ENCODE peak calls at places on chromosomes 6 and 20, in ten cellular contexts. One of them, this sample, is unnamed.

GRCh38 chr6:130843575-130844320 is 16.5 kb downstream of the SMLR1 start:
- DNase-seq in Panc1: peak
- DNase-seq in body of pancreas: no peak
- DNase-seq in tibial nerve: no peak
- DNase-seq in HepG2: peak
- DNase-seq in Peyer's patch: no peak
- DNase-seq in HFF-Myc: peak
- DNase-seq in cardiac muscle cell: peak
- DNase-seq in astrocyte of the spinal cord: peak
- DNase-seq in lung: no peak
- DNase-seq in this sample: peak

GRCh38 chr6:164154588-164154987 is 740.1 kb downstream of the QKI start:
- DNase-seq in HFF-Myc: no peak
- DNase-seq in Panc1: no peak
- DNase-seq in astrocyte of the spinal cord: no peak
- DNase-seq in lung: no peak
- DNase-seq in tibial nerve: no peak
- DNase-seq in HepG2: no peak
- DNase-seq in cardiac muscle cell: no peak
- DNase-seq in Peyer's patch: no peak
- DNase-seq in body of pancreas: no peak
- DNase-seq in this sample: no peak

GRCh38 chr6:64230530-64230929 is 594.9 kb downstream of the PHF3 start:
- DNase-seq in lung: no peak
- DNase-seq in tibial nerve: no peak
- DNase-seq in body of pancreas: no peak
- DNase-seq in astrocyte of the spinal cord: no peak
- DNase-seq in Peyer's patch: no peak
- DNase-seq in cardiac muscle cell: no peak
- DNase-seq in HepG2: no peak
- DNase-seq in HFF-Myc: no peak
- DNase-seq in Panc1: no peak
- DNase-seq in this sample: no peak

GRCh38 chr6:43798688-43799444 is 28.9 kb downstream of the VEGFA start:
- DNase-seq in tibial nerve: no peak
- DNase-seq in lung: peak
- DNase-seq in HepG2: peak
- DNase-seq in astrocyte of the spinal cord: peak
- DNase-seq in HFF-Myc: no peak
- DNase-seq in Peyer's patch: no peak
- DNase-seq in cardiac muscle cell: peak
- DNase-seq in body of pancreas: peak
- DNase-seq in Panc1: peak
- DNase-seq in this sample: peak

GRCh38 chr20:46139908-46140482 is 21.9 kb downstream of the CD40 start:
- DNase-seq in HepG2: no peak
- DNase-seq in body of pancreas: no peak
- DNase-seq in Panc1: no peak
- DNase-seq in HFF-Myc: no peak
- DNase-seq in Peyer's patch: no peak
- DNase-seq in tibial nerve: no peak
- DNase-seq in cardiac muscle cell: no peak
- DNase-seq in astrocyte of the spinal cord: no peak
- DNase-seq in lung: no peak
- DNase-seq in this sample: no peak

GRCh38 chr20:47020231-47020630 is 125.6 kb downstream of the EYA2 start:
- DNase-seq in tibial nerve: no peak
- DNase-seq in HepG2: no peak
- DNase-seq in lung: no peak
- DNase-seq in astrocyte of the spinal cord: peak
- DNase-seq in Panc1: no peak
- DNase-seq in body of pancreas: no peak
- DNase-seq in HFF-Myc: no peak
- DNase-seq in cardiac muscle cell: no peak
- DNase-seq in Peyer's patch: no peak
- DNase-seq in this sample: peak

GRCh38 chr6:3913077-3913957 is 64.1 kb downstream of the FAM50B start:
- DNase-seq in HepG2: peak
- DNase-seq in Peyer's patch: no peak
- DNase-seq in cardiac muscle cell: peak
- DNase-seq in astrocyte of the spinal cord: peak
- DNase-seq in lung: peak
- DNase-seq in Panc1: peak
- DNase-seq in body of pancreas: peak
- DNase-seq in HFF-Myc: peak
- DNase-seq in tibial nerve: peak
- DNase-seq in this sample: peak

GRCh38 chr6:34938268-34938667 is 49.2 kb downstream of the ANKS1A start:
- DNase-seq in Panc1: no peak
- DNase-seq in cardiac muscle cell: no peak
- DNase-seq in body of pancreas: no peak
- DNase-seq in astrocyte of the spinal cord: no peak
- DNase-seq in HFF-Myc: no peak
- DNase-seq in HepG2: no peak
- DNase-seq in tibial nerve: no peak
- DNase-seq in lung: no peak
- DNase-seq in Peyer's patch: no peak
- DNase-seq in this sample: no peak

GRCh38 chr6:132483779-132484679 is 28.9 kb downstream of the STX7 start:
- DNase-seq in Peyer's patch: no peak
- DNase-seq in body of pancreas: peak
- DNase-seq in tibial nerve: no peak
- DNase-seq in astrocyte of the spinal cord: peak
- DNase-seq in HFF-Myc: peak
- DNase-seq in lung: no peak
- DNase-seq in cardiac muscle cell: peak
- DNase-seq in HepG2: peak
- DNase-seq in Panc1: peak
- DNase-seq in this sample: peak

DNA sequence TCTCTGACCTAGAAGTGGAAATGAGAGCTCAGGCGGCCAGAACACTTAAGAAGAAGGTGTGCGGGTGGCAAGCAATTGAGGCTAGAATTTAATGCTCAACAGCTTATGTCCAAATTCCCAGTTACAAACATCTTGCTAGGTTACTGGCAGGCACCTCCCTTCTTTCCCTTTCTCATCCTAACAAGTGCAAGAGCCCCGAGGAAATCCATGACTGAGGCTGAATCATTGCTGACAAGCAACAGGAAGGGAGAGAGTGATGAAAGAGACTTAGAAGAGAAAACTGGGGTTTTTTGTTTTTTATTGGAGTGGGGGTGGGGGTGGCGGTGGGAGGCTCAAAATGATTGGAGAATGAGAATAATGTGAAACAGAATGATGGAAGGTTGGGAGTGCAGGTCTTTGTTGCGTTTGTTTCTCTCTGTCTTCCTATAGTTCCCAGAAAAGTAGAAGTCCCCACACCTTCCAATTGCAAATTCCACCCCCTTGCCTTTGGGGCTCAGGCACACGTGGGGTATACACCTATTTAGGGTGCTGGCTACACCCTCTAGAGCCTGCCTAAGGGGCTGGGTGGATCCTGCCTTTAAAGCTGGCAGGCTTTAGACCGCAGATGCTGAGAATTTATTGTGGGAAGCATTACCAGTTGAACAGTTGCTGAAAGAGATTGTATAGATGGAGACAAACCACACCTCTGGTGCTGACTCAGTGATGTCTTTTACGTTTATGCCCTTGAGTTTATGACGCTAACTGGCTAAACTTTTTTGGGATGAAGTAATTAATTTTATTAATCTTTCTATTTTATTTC is 1.4 kb downstream of the FAM83B start:
- DNase-seq in HFF-Myc: no peak
- DNase-seq in astrocyte of the spinal cord: no peak
- DNase-seq in Panc1: peak
- DNase-seq in cardiac muscle cell: peak
- DNase-seq in Peyer's patch: no peak
- DNase-seq in lung: no peak
- DNase-seq in HepG2: no peak
- DNase-seq in tibial nerve: no peak
- DNase-seq in body of pancreas: no peak
- DNase-seq in this sample: peak
- H3K4me3 ChIP-seq in HFF-Myc: no peak
- H3K4me3 ChIP-seq in astrocyte of the spinal cord: no peak
- H3K4me3 ChIP-seq in Panc1: no peak
- H3K4me3 ChIP-seq in cardiac muscle cell: no peak
- H3K4me3 ChIP-seq in Peyer's patch: no peak
- H3K4me3 ChIP-seq in lung: no peak
- H3K4me3 ChIP-seq in HepG2: no peak
- H3K4me3 ChIP-seq in tibial nerve: peak
- H3K4me3 ChIP-seq in body of pancreas: no peak
- H3K4me3 ChIP-seq in this sample: no peak

DNA sequence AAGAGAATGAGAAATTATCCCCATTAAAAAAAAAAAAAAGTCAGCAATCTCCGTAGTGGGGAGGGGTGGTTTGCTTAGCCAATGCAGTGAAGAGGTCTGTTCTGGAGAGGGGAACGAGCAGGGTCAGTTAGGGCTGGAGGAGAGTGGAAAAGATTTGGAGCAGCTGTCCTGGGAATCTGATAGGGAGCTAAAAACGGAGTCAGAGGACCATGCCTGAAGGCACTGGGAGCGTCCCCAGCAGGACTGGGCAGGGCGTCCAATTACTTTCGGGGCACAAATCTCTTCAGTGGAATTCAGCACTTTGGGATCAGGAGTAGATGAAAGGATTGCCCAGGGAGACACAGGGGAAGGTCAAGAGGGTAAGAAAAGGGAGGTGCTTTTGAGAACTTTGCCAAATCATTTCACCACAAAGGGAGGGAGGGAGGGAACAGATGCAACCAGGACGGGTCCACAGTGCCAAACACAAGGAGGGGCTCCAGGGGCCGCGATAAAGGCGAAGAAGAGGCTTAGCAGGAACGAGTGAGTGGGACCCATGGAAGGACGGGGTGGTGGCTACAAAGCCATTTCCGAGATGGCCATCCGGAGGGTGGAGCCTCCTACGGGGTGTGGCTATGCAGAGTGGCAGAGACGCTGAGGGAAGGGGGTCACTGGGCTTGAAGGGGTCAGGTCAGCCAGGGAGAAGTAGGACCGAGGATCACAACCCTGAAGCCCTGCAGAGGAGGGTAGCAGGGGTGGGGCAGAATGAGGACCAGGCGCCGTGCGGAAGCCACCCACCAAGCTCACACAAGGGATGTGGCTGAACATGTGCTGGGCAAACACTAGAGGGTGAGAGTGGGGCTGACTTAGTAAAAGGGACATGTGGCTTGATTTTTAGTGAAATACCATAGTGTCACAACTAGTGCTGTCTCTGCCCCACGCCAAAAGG is 180.1 kb upstream of the RREB1 start:
- DNase-seq in Panc1: no peak
- DNase-seq in cardiac muscle cell: no peak
- DNase-seq in tibial nerve: no peak
- DNase-seq in astrocyte of the spinal cord: no peak
- DNase-seq in lung: peak
- DNase-seq in HepG2: no peak
- DNase-seq in Peyer's patch: no peak
- DNase-seq in HFF-Myc: no peak
- DNase-seq in body of pancreas: no peak
- DNase-seq in this sample: no peak
- TF ChIP-seq CTCF in Panc1: no peak
- TF ChIP-seq CTCF in cardiac muscle cell: no peak
- TF ChIP-seq CTCF in tibial nerve: no peak
- TF ChIP-seq CTCF in astrocyte of the spinal cord: no peak
- TF ChIP-seq CTCF in lung: no peak
- TF ChIP-seq CTCF in HepG2: peak
- TF ChIP-seq CTCF in Peyer's patch: no peak
- TF ChIP-seq CTCF in HFF-Myc: no peak
- TF ChIP-seq CTCF in body of pancreas: no peak
- TF ChIP-seq CTCF in this sample: no peak

DNA sequence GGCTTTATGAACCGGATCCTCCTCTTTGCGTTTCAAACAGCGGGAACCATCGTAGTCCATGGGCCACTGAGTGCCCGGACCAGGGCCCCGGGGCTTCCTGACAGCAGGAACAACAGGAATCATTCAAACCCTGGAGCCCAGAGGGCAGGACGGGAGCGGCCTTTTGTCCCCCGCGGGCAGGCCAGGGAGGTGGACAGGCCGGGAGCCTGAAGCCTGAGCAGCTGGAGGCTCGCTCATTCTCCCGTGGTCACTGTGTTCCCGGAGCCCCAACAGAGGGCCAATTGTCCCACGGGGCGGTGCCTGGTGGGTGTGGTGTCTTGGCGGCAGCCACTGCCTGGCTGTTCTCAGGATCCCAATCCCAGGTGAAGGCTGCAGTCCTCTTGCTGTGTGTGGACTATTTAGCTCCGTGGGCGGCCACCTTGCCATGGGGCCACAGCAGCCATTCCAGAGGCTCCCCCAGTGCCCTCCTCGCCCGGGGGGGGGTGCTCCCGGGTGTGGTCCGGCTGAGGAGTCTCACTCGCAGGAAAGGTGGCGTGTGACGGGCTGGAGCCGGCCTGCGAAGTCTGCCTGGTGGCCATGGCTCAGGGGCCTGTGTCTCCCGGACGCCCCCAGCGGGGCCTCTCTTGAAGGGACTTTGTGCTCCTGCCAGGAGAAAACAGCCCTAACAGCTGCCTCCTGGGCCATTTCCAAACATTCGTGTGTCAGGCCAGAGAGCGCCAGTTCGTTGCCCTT is 77.2 kb upstream of the BHLHE23 start:
- DNase-seq in HFF-Myc: no peak
- DNase-seq in cardiac muscle cell: no peak
- DNase-seq in lung: no peak
- DNase-seq in HepG2: peak
- DNase-seq in body of pancreas: no peak
- DNase-seq in Panc1: no peak
- DNase-seq in tibial nerve: no peak
- DNase-seq in astrocyte of the spinal cord: no peak
- DNase-seq in Peyer's patch: no peak
- DNase-seq in this sample: no peak
- H3K4me3 ChIP-seq in HFF-Myc: no peak
- H3K4me3 ChIP-seq in cardiac muscle cell: no peak
- H3K4me3 ChIP-seq in lung: no peak
- H3K4me3 ChIP-seq in HepG2: no peak
- H3K4me3 ChIP-seq in body of pancreas: no peak
- H3K4me3 ChIP-seq in Panc1: no peak
- H3K4me3 ChIP-seq in tibial nerve: no peak
- H3K4me3 ChIP-seq in astrocyte of the spinal cord: no peak
- H3K4me3 ChIP-seq in Peyer's patch: no peak
- H3K4me3 ChIP-seq in this sample: no peak

GRCh38 chr6:26000366-26000886 is 37.8 kb downstream of the TRIM38 start:
- DNase-seq in lung: no peak
- DNase-seq in HepG2: no peak
- DNase-seq in body of pancreas: no peak
- DNase-seq in astrocyte of the spinal cord: no peak
- DNase-seq in Peyer's patch: no peak
- DNase-seq in Panc1: no peak
- DNase-seq in HFF-Myc: no peak
- DNase-seq in cardiac muscle cell: no peak
- DNase-seq in tibial nerve: no peak
- DNase-seq in this sample: no peak

GRCh38 chr6:25998379-25998778 is 35.8 kb downstream of the TRIM38 start:
- DNase-seq in HFF-Myc: no peak
- DNase-seq in cardiac muscle cell: no peak
- DNase-seq in tibial nerve: no peak
- DNase-seq in lung: no peak
- DNase-seq in Peyer's patch: no peak
- DNase-seq in HepG2: no peak
- DNase-seq in astrocyte of the spinal cord: no peak
- DNase-seq in body of pancreas: no peak
- DNase-seq in Panc1: no peak
- DNase-seq in this sample: no peak

GRCh38 chr6:26006086-26006939 is 43.7 kb downstream of the TRIM38 start:
- DNase-seq in lung: no peak
- DNase-seq in astrocyte of the spinal cord: no peak
- DNase-seq in Panc1: no peak
- DNase-seq in tibial nerve: no peak
- DNase-seq in body of pancreas: no peak
- DNase-seq in Peyer's patch: no peak
- DNase-seq in HepG2: no peak
- DNase-seq in cardiac muscle cell: no peak
- DNase-seq in HFF-Myc: no peak
- DNase-seq in this sample: no peak

GRCh38 chr6:26003102-26003694 is 40.6 kb downstream of the TRIM38 start:
- DNase-seq in HepG2: peak
- DNase-seq in HFF-Myc: no peak
- DNase-seq in lung: peak
- DNase-seq in body of pancreas: peak
- DNase-seq in Peyer's patch: peak
- DNase-seq in astrocyte of the spinal cord: peak
- DNase-seq in cardiac muscle cell: peak
- DNase-seq in tibial nerve: peak
- DNase-seq in Panc1: peak
- DNase-seq in this sample: peak
- TF ChIP-seq CTCF in HepG2: peak
- TF ChIP-seq CTCF in HFF-Myc: peak
- TF ChIP-seq CTCF in lung: peak
- TF ChIP-seq CTCF in body of pancreas: peak
- TF ChIP-seq CTCF in Peyer's patch: peak
- TF ChIP-seq CTCF in astrocyte of the spinal cord: peak
- TF ChIP-seq CTCF in cardiac muscle cell: peak
- TF ChIP-seq CTCF in tibial nerve: peak
- TF ChIP-seq CTCF in Panc1: peak
- TF ChIP-seq CTCF in this sample: peak

This sample was measured in AG10803.